ENCODE peak calls at places on chromosomes 2 and 18, in four cellular contexts. V, O, L and P are unnamed samples.

GRCh38 chr18:26436176-26437031 is 111.9 kb downstream of the KCTD1 start:
- DNase-seq in V (no peak), O (no peak), L (no peak), P (no peak)

GRCh38 chr18:39960545-39960944 is 1994.5 kb upstream of the PIK3C3 start:
- DNase-seq in V (no peak), O (no peak), L (no peak), P (no peak)

GRCh38 chr18:26568926-26569700 is 20.8 kb upstream of the KCTD1 start:
- DNase-seq in V (no peak), O (peak), L (no peak), P (no peak)

GRCh38 chr2:6973895-6974545 is 56.8 kb downstream of the RNF144A start:
- DNase-seq in V (no peak), O (no peak), L (no peak), P (no peak)

GRCh38 chr2:122105171-122105884 is 349.9 kb downstream of the TSN start:
- DNase-seq in V (no peak), O (no peak), L (no peak), P (no peak)

GRCh38 chr2:228768818-228769217 is 502.3 kb downstream of the PID1 start:
- DNase-seq in V (no peak), O (no peak), L (no peak), P (no peak)

GRCh38 chr18:71426441-71426840 is 1117.7 kb downstream of the CBLN2 start:
- DNase-seq in V (no peak), O (no peak), L (no peak), P (no peak)

GRCh38 chr2:190466819-190467444 is 58.8 kb downstream of the MFSD6 start:
- DNase-seq in V (no peak), O (no peak), L (no peak), P (no peak)

GRCh38 chr2:150169230-150169629 is 318.2 kb downstream of the RND3 start:
- DNase-seq in V (no peak), O (no peak), L (no peak), P (peak)

GRCh38 chr2:196750977-196751631 is 48.4 kb downstream of the GTF3C3 start:
- DNase-seq in V (peak), O (peak), L (peak), P (peak)

GRCh38 chr2:229475753-229476152 is 204.7 kb upstream of the PID1 start:
- DNase-seq in V (no peak), O (no peak), L (no peak), P (no peak)

GRCh38 chr2:225597911-225598310 is 198.4 kb downstream of the NYAP2 start:
- DNase-seq in V (no peak), O (no peak), L (no peak), P (no peak)

GRCh38 chr2:221034026-221034701 is 537.9 kb downstream of the EPHA4 start:
- DNase-seq in V (no peak), O (no peak), L (no peak), P (no peak)

GRCh38 chr2:46098606-46099005 is 198.6 kb upstream of the EPAS1 start:
- DNase-seq in V (no peak), O (no peak), L (no peak), P (peak)

GRCh38 chr2:101828267-101829017 is 130.9 kb downstream of the MAP4K4 start:
- DNase-seq in V (no peak), O (no peak), L (no peak), P (no peak)

GRCh38 chr2:28645553-28645952 is 106.1 kb upstream of the PPP1CB start:
- DNase-seq in V (no peak), O (no peak), L (no peak), P (no peak)

GRCh38 chr2:188292446-188293239 is 969 bp downstream of the GULP1 start:
- DNase-seq in V (no peak), O (peak), L (peak), P (peak)